ENCODE peak calls at places on chromosomes 6 and 20, in seven cellular contexts. E, M, R, J, Z, D and O are unnamed samples.

GRCh38 chr20:64064145-64064698 is 1.2 kb downstream of the TCEA2 start:
- DNase-seq in M (no peak), R (no peak), J (no peak), E (peak; percentile 30), D (no peak), Z (no peak), O (no peak)

GRCh38 chr6:90284745-90285481 is 11.7 kb downstream of the BACH2 start:
- DNase-seq in J (no peak), R (no peak), E (peak; percentile 74), Z (no peak), D (no peak), M (no peak), O (no peak)

GRCh38 chr6:124995131-124995530 is 32.9 kb downstream of the RNF217 start:
- DNase-seq in R (no peak), Z (no peak), D (no peak), M (no peak), E (no peak), J (no peak), O (no peak)

GRCh38 chr20:41654884-41655283 is 36.7 kb upstream of the CHD6 start:
- DNase-seq in D (no peak), M (no peak), J (no peak), E (no peak), R (no peak), Z (no peak), O (no peak)

GRCh38 chr6:56693988-56694387 is 51.3 kb upstream of the DST start:
- DNase-seq in D (no peak), Z (no peak), E (peak; percentile 77), J (no peak), R (no peak), M (no peak), O (no peak)

GRCh38 chr6:111799576-111800467 is 73.4 kb downstream of the FYN start:
- DNase-seq in D (no peak), J (no peak), R (no peak), E (no peak), Z (no peak), M (no peak), O (no peak)

GRCh38 chr6:119483936-119484335 is 134.4 kb upstream of the MAN1A1 start:
- DNase-seq in M (no peak), D (no peak), E (no peak), J (no peak), Z (no peak), R (no peak), O (no peak)

GRCh38 chr6:38504996-38505395 is 134.7 kb downstream of the BTBD9 start:
- DNase-seq in Z (no peak), D (no peak), M (no peak), R (no peak), J (no peak), E (peak; percentile 35), O (no peak)

GRCh38 chr6:125749112-125749863 is at the start of gene HEY2:
- DNase-seq in Z (peak; percentile 51), R (peak; percentile 99), D (peak; percentile 87), M (peak; percentile 77), E (peak; percentile 74), J (peak; percentile 71), O (peak; percentile 59)

GRCh38 chr20:47380481-47380880 is 24.0 kb upstream of the ZMYND8 start:
- DNase-seq in R (no peak), E (no peak), Z (no peak), M (no peak), D (no peak), J (no peak), O (no peak)

GRCh38 chr6:127457444-127458064 is 1.6 kb downstream of the KIAA0408 start:
- DNase-seq in R (no peak), E (peak; percentile 75), D (no peak), M (no peak), Z (no peak), J (no peak), O (no peak)

GRCh38 chr20:37903317-37904007 is 535 bp downstream of the VSTM2L start:
- DNase-seq in M (no peak), D (no peak), E (no peak), R (no peak), J (no peak), Z (no peak), O (no peak)

GRCh38 chr6:115540077-115540869 is 520.4 kb downstream of the FRK start:
- DNase-seq in Z (no peak), R (no peak), E (no peak), J (no peak), D (no peak), M (no peak), O (no peak)

GRCh38 chr6:154821638-154822037 is 88.4 kb downstream of the SCAF8 start:
- DNase-seq in Z (no peak), E (no peak), M (no peak), R (no peak), D (no peak), J (no peak), O (no peak)

GRCh38 chr6:105859441-105859840 is 226.7 kb upstream of the PRDM1 start:
- DNase-seq in R (no peak), J (no peak), E (no peak), Z (no peak), D (no peak), M (no peak), O (no peak)

GRCh38 chr20:35462351-35462750 is 7.0 kb downstream of the CEP250 start:
- DNase-seq in M (no peak), J (no peak), D (no peak), Z (peak; percentile 67), E (no peak), R (no peak), O (no peak)

GRCh38 chr20:47931002-47931401 is 145.7 kb upstream of the SULF2 start:
- DNase-seq in E (no peak), D (no peak), M (no peak), R (no peak), Z (no peak), J (no peak), O (no peak)

GRCh38 chr6:149045404-149045803 is 272.1 kb upstream of the TAB2 start:
- DNase-seq in E (no peak), D (no peak), Z (no peak), M (no peak), J (no peak), R (no peak), O (no peak)

GRCh38 chr6:41074692-41075436 is 2.1 kb downstream of the NFYA start:
- DNase-seq in D (no peak), M (no peak), E (peak; percentile 14), J (no peak), Z (no peak), R (no peak), O (no peak)

GRCh38 chr6:160014869-160015182 is 45.9 kb downstream of the IGF2R start:
- DNase-seq in D (no peak), M (no peak), R (no peak), J (no peak), Z (no peak), E (no peak), O (no peak)

GRCh38 chr6:125952764-125953501 is 3.6 kb upstream of the HINT3 start:
- DNase-seq in M (no peak), D (no peak), R (no peak), E (no peak), J (no peak), Z (no peak), O (no peak)

GRCh38 chr6:32115623-32116022 is 6.5 kb upstream of the TNXB start:
- DNase-seq in Z (no peak), E (no peak), J (no peak), M (no peak), R (no peak), D (no peak), O (no peak)